ENCODE peak calls at places on chromosomes 4 and X, in five cellular contexts. One of them, this sample, is unnamed.
A peak's percentile ranks its signal among the peaks of the same experiment; 100 is the strongest.

GRCh38 chrX:56232221-56233082 is at the start of gene KLF8:
- DNase-seq in NCI-H1436: no peak
- DNase-seq in MCF 10A: peak; percentile 83
- DNase-seq in RWPE2: no peak
- DNase-seq in GM12865: peak; percentile 78
- DNase-seq in this sample: peak; percentile 0

GRCh38 chrX:123626962-123627361 is 105.9 kb downstream of the THOC2 start:
- DNase-seq in NCI-H1436: no peak
- DNase-seq in MCF 10A: no peak
- DNase-seq in RWPE2: no peak
- DNase-seq in GM12865: peak; percentile 1
- DNase-seq in this sample: no peak

GRCh38 chrX:50971390-50971789 is 60.9 kb downstream of the BMP15 start:
- DNase-seq in NCI-H1436: no peak
- DNase-seq in MCF 10A: peak; percentile 48
- DNase-seq in RWPE2: no peak
- DNase-seq in GM12865: no peak
- DNase-seq in this sample: no peak

GRCh38 chr4:48831532-48832015 is 686 bp downstream of the OCIAD1 start:
- DNase-seq in NCI-H1436: peak; percentile 6
- DNase-seq in MCF 10A: no peak
- DNase-seq in RWPE2: no peak
- DNase-seq in GM12865: peak; percentile 53
- DNase-seq in this sample: peak; percentile 56

GRCh38 chr4:94032754-94033153 is 174.9 kb upstream of the SMARCAD1 start:
- DNase-seq in NCI-H1436: no peak
- DNase-seq in MCF 10A: no peak
- DNase-seq in RWPE2: no peak
- DNase-seq in GM12865: no peak
- DNase-seq in this sample: no peak

GRCh38 chrX:106246511-106246910 is 78.4 kb downstream of the PWWP3B start:
- DNase-seq in NCI-H1436: no peak
- DNase-seq in MCF 10A: peak; percentile 16
- DNase-seq in RWPE2: no peak
- DNase-seq in GM12865: no peak
- DNase-seq in this sample: no peak

GRCh38 chr4:118967393-118967792 is 78.7 kb downstream of the SYNPO2 start:
- DNase-seq in NCI-H1436: no peak
- DNase-seq in MCF 10A: peak; percentile 82
- DNase-seq in RWPE2: no peak
- DNase-seq in GM12865: peak; percentile 26
- DNase-seq in this sample: peak; percentile 47

GRCh38 chr4:30720021-30720655 is at the start of gene PCDH7:
- DNase-seq in NCI-H1436: no peak
- DNase-seq in MCF 10A: peak; percentile 78
- DNase-seq in RWPE2: no peak
- DNase-seq in GM12865: no peak
- DNase-seq in this sample: peak; percentile 2

GRCh38 chr4:742742-743311 is 37.2 kb downstream of the PCGF3 start:
- DNase-seq in NCI-H1436: peak; percentile 36
- DNase-seq in MCF 10A: peak; percentile 71
- DNase-seq in RWPE2: peak; percentile 65
- DNase-seq in GM12865: peak; percentile 74
- DNase-seq in this sample: peak; percentile 25

GRCh38 chr4:93084599-93085305 is 743.8 kb upstream of the ATOH1 start:
- DNase-seq in NCI-H1436: no peak
- DNase-seq in MCF 10A: no peak
- DNase-seq in RWPE2: no peak
- DNase-seq in GM12865: no peak
- DNase-seq in this sample: no peak

GRCh38 chrX:129733335-129733734 is 5.4 kb upstream of the XPNPEP2 start:
- DNase-seq in NCI-H1436: no peak
- DNase-seq in MCF 10A: no peak
- DNase-seq in RWPE2: no peak
- DNase-seq in GM12865: no peak
- DNase-seq in this sample: no peak

GRCh38 chrX:113019958-113020357 is 179.3 kb upstream of the AMOT start:
- DNase-seq in NCI-H1436: no peak
- DNase-seq in MCF 10A: no peak
- DNase-seq in RWPE2: no peak
- DNase-seq in GM12865: no peak
- DNase-seq in this sample: no peak

GRCh38 chr4:140645614-140646412 is 77.1 kb upstream of the UCP1 start:
- DNase-seq in NCI-H1436: no peak
- DNase-seq in MCF 10A: no peak
- DNase-seq in RWPE2: no peak
- DNase-seq in GM12865: no peak
- DNase-seq in this sample: no peak

GRCh38 chrX:117751155-117751554 is 365.5 kb downstream of the KLHL13 start:
- DNase-seq in NCI-H1436: no peak
- DNase-seq in MCF 10A: no peak
- DNase-seq in RWPE2: no peak
- DNase-seq in GM12865: no peak
- DNase-seq in this sample: no peak

GRCh38 chr4:83708500-83709175 is 172.7 kb downstream of the GPAT3 start:
- DNase-seq in NCI-H1436: no peak
- DNase-seq in MCF 10A: no peak
- DNase-seq in RWPE2: no peak
- DNase-seq in GM12865: no peak
- DNase-seq in this sample: no peak

GRCh38 chr4:82380344-82380743 is 6.6 kb upstream of the HNRNPD start:
- DNase-seq in NCI-H1436: no peak
- DNase-seq in MCF 10A: peak; percentile 97
- DNase-seq in RWPE2: peak; percentile 73
- DNase-seq in GM12865: no peak
- DNase-seq in this sample: no peak

GRCh38 chr4:110059556-110060191 is 138.7 kb downstream of the ELOVL6 start:
- DNase-seq in NCI-H1436: no peak
- DNase-seq in MCF 10A: peak; percentile 30
- DNase-seq in RWPE2: no peak
- DNase-seq in GM12865: peak; percentile 77
- DNase-seq in this sample: peak; percentile 91

GRCh38 chr4:53865031-53865430 is 199.4 kb downstream of the CHIC2 start:
- DNase-seq in NCI-H1436: no peak
- DNase-seq in MCF 10A: no peak
- DNase-seq in RWPE2: no peak
- DNase-seq in GM12865: no peak
- DNase-seq in this sample: no peak

GRCh38 chr4:184932343-184932742 is 85.9 kb upstream of the HELT start:
- DNase-seq in NCI-H1436: no peak
- DNase-seq in MCF 10A: no peak
- DNase-seq in RWPE2: no peak
- DNase-seq in GM12865: no peak
- DNase-seq in this sample: no peak

GRCh38 chr4:138310498-138310897 is 68.3 kb upstream of the SLC7A11 start:
- DNase-seq in NCI-H1436: no peak
- DNase-seq in MCF 10A: peak; percentile 74
- DNase-seq in RWPE2: no peak
- DNase-seq in GM12865: no peak
- DNase-seq in this sample: no peak

GRCh38 chr4:142813388-142813787 is 32.7 kb downstream of the INPP4B start:
- DNase-seq in NCI-H1436: no peak
- DNase-seq in MCF 10A: no peak
- DNase-seq in RWPE2: no peak
- DNase-seq in GM12865: no peak
- DNase-seq in this sample: no peak

GRCh38 chr4:15197005-15197404 is 194.7 kb downstream of the CPEB2 start:
- DNase-seq in NCI-H1436: no peak
- DNase-seq in MCF 10A: peak; percentile 30
- DNase-seq in RWPE2: no peak
- DNase-seq in GM12865: peak; percentile 3
- DNase-seq in this sample: no peak

GRCh38 chr4:88964450-88964849 is 92.5 kb downstream of the FAM13A start:
- DNase-seq in NCI-H1436: no peak
- DNase-seq in MCF 10A: peak; percentile 65
- DNase-seq in RWPE2: no peak
- DNase-seq in GM12865: no peak
- DNase-seq in this sample: peak; percentile 6

GRCh38 chr4:152508386-152508785 is 27.5 kb downstream of the FBXW7 start:
- DNase-seq in NCI-H1436: no peak
- DNase-seq in MCF 10A: peak; percentile 31
- DNase-seq in RWPE2: no peak
- DNase-seq in GM12865: no peak
- DNase-seq in this sample: no peak

GRCh38 chr4:156775803-156776202 is 195.8 kb downstream of the PDGFC start:
- DNase-seq in NCI-H1436: no peak
- DNase-seq in MCF 10A: no peak
- DNase-seq in RWPE2: no peak
- DNase-seq in GM12865: no peak
- DNase-seq in this sample: peak; percentile 84

GRCh38 chrX:130793966-130794365 is 109.0 kb downstream of the ENOX2 start:
- DNase-seq in NCI-H1436: no peak
- DNase-seq in MCF 10A: peak; percentile 27
- DNase-seq in RWPE2: no peak
- DNase-seq in GM12865: no peak
- DNase-seq in this sample: no peak

GRCh38 chrX:153456704-153457103 is 10.8 kb upstream of the TREX2 start:
- DNase-seq in NCI-H1436: no peak
- DNase-seq in MCF 10A: no peak
- DNase-seq in RWPE2: no peak
- DNase-seq in GM12865: no peak
- DNase-seq in this sample: no peak

GRCh38 chr4:5758741-5759140 is 47.7 kb downstream of the EVC start:
- DNase-seq in NCI-H1436: no peak
- DNase-seq in MCF 10A: peak; percentile 94
- DNase-seq in RWPE2: peak; percentile 93
- DNase-seq in GM12865: peak; percentile 73
- DNase-seq in this sample: no peak

GRCh38 chr4:15965325-15965724 is 2.4 kb upstream of the FGFBP2 start:
- DNase-seq in NCI-H1436: no peak
- DNase-seq in MCF 10A: no peak
- DNase-seq in RWPE2: no peak
- DNase-seq in GM12865: no peak
- DNase-seq in this sample: no peak

GRCh38 chr4:8664031-8664805 is 71.7 kb downstream of the CPZ start:
- DNase-seq in NCI-H1436: no peak
- DNase-seq in MCF 10A: no peak
- DNase-seq in RWPE2: peak; percentile 30
- DNase-seq in GM12865: no peak
- DNase-seq in this sample: no peak

GRCh38 chr4:88672987-88673386 is 24.6 kb downstream of the NAP1L5 start:
- DNase-seq in NCI-H1436: peak; percentile 9
- DNase-seq in MCF 10A: peak; percentile 33
- DNase-seq in RWPE2: no peak
- DNase-seq in GM12865: peak; percentile 42
- DNase-seq in this sample: no peak

GRCh38 chr4:52957791-52958190 is 95.7 kb downstream of the RASL11B start:
- DNase-seq in NCI-H1436: no peak
- DNase-seq in MCF 10A: no peak
- DNase-seq in RWPE2: no peak
- DNase-seq in GM12865: no peak
- DNase-seq in this sample: no peak

GRCh38 chrX:17606211-17606610 is 131.1 kb upstream of the SCML1 start:
- DNase-seq in NCI-H1436: no peak
- DNase-seq in MCF 10A: no peak
- DNase-seq in RWPE2: no peak
- DNase-seq in GM12865: no peak
- DNase-seq in this sample: no peak

GRCh38 chr4:88283661-88284377 is 542 bp downstream of the PPM1K start:
- DNase-seq in NCI-H1436: no peak
- DNase-seq in MCF 10A: peak; percentile 61
- DNase-seq in RWPE2: peak; percentile 66
- DNase-seq in GM12865: peak; percentile 84
- DNase-seq in this sample: peak; percentile 41